ENCODE peak calls at places on chromosomes 12 and 14, in four cellular contexts. One of them, this sample, is unnamed.

GRCh38 chr12:101793401-101793800 is 37.4 kb downstream of the GNPTAB start:
- DNase-seq in AG04449: peak; percentile 34
- DNase-seq in PC-9: no peak
- DNase-seq in stomach: no peak
- DNase-seq in this sample: no peak

GRCh38 chr14:99660794-99661193 is 15.9 kb downstream of the HHIPL1 start:
- DNase-seq in PC-9: no peak
- DNase-seq in stomach: no peak
- DNase-seq in AG04449: no peak
- DNase-seq in this sample: peak; percentile 71

GRCh38 chr12:93714382-93714781 is 37.2 kb downstream of the CRADD start:
- DNase-seq in PC-9: no peak
- DNase-seq in AG04449: no peak
- DNase-seq in stomach: no peak
- DNase-seq in this sample: no peak

GRCh38 chr12:7937867-7938506 is 2.0 kb upstream of the SLC2A3 start:
- DNase-seq in PC-9: no peak
- DNase-seq in AG04449: no peak
- DNase-seq in stomach: no peak
- DNase-seq in this sample: peak; percentile 41

GRCh38 chr12:124457287-124458219 is 109.9 kb downstream of the NCOR2 start:
- DNase-seq in PC-9: peak; percentile 43
- DNase-seq in stomach: peak; percentile 54
- DNase-seq in AG04449: no peak
- DNase-seq in this sample: no peak

GRCh38 chr14:60862283-60862682 is 118.6 kb downstream of the TRMT5 start:
- DNase-seq in AG04449: no peak
- DNase-seq in stomach: peak; percentile 90
- DNase-seq in PC-9: peak; percentile 72
- DNase-seq in this sample: no peak

GRCh38 chr12:90908465-90908864 is 46.5 kb downstream of the CCER1 start:
- DNase-seq in PC-9: peak; percentile 12
- DNase-seq in AG04449: no peak
- DNase-seq in stomach: no peak
- DNase-seq in this sample: no peak

GRCh38 chr12:33265900-33266299 is 173.7 kb downstream of the SYT10 start:
- DNase-seq in stomach: no peak
- DNase-seq in PC-9: no peak
- DNase-seq in AG04449: no peak
- DNase-seq in this sample: no peak

GRCh38 chr14:32560213-32560857 is 231.2 kb downstream of the AKAP6 start:
- DNase-seq in AG04449: peak; percentile 64
- DNase-seq in stomach: peak; percentile 31
- DNase-seq in PC-9: peak; percentile 45
- DNase-seq in this sample: peak; percentile 55

GRCh38 chr12:109946913-109947312 is 46.8 kb downstream of the TCHP start:
- DNase-seq in stomach: no peak
- DNase-seq in AG04449: no peak
- DNase-seq in PC-9: no peak
- DNase-seq in this sample: no peak

GRCh38 chr12:32053881-32054624 is 52.6 kb upstream of the BICD1 start:
- DNase-seq in stomach: no peak
- DNase-seq in PC-9: no peak
- DNase-seq in AG04449: no peak
- DNase-seq in this sample: no peak

DNA sequence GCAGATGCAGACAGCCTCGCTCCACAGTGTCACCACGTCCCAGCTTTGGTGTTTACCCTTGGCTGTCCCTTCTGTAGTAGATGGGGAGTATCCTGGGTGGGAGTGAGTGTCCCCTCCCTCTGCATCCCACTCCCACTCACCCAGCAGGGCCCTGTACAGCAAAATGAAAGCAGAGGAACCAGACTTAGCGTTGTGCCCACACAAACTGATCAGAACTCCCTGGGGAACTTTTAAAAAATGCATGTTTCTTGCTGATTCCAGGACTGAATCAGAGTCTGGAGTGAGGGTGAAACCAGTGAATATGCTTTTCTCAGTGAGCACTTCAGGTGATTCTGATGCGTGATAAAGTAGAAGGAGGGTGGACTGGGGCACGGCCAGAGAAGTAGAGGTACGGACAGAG is 2.9 kb downstream of the ACVRL1 start:
- DNase-seq in PC-9: no peak
- DNase-seq in AG04449: no peak
- DNase-seq in stomach: no peak
- DNase-seq in this sample: no peak
- H3K4me3 ChIP-seq in PC-9: no peak overlapping the region
- H3K4me3 ChIP-seq in AG04449: no peak overlapping the region
- H3K4me3 ChIP-seq in stomach: peak overlapping the region; percentile 20
- H3K4me3 ChIP-seq in this sample: no peak overlapping the region

DNA sequence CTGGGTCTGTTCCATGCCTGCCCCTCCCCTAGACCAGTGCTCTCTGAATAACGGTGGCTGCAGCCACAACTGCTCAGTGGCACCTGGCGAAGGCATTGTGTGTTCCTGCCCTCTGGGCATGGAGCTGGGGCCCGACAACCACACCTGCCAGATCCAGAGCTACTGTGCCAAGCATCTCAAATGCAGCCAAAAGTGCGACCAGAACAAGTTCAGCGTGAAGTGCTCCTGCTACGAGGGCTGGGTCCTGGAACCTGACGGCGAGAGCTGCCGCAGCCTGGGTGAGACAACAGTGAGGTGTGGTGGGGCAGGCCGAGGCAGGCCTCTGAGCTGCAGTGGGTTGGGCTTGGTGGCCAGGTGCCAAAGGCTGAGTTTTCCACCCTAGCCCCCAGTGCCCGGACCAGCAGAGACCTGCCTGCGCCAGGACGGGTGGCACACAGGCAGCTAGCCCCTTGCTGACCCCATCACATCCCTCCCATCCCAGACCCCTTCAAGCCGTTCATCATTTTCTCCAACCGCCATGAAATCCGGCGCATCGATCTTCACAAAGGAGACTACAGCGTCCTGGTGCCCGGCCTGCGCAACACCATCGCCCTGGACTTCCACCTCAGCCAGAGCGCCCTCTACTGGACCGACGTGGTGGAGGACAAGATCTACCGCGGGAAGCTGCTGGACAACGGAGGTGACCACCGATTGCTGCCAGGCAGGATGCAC is 28.2 kb upstream of the LRP1-AS start:
- DNase-seq in AG04449: no peak
- DNase-seq in PC-9: peak; percentile 89
- DNase-seq in stomach: peak; percentile 86
- DNase-seq in this sample: peak; percentile 78
- H3K4me3 ChIP-seq in AG04449: no peak overlapping the region
- H3K4me3 ChIP-seq in PC-9: no peak overlapping the region
- H3K4me3 ChIP-seq in stomach: no peak overlapping the region
- H3K4me3 ChIP-seq in this sample: no peak overlapping the region

GRCh38 chr12:10697872-10698271 is 24.0 kb upstream of the STYK1 start:
- DNase-seq in AG04449: no peak
- DNase-seq in PC-9: no peak
- DNase-seq in stomach: no peak
- DNase-seq in this sample: no peak

GRCh38 chr12:10701226-10701681 is 21.9 kb downstream of the YBX3 start:
- DNase-seq in stomach: no peak
- DNase-seq in PC-9: no peak
- DNase-seq in AG04449: no peak
- DNase-seq in this sample: no peak

GRCh38 chr12:10705655-10706054 is 17.5 kb downstream of the YBX3 start:
- DNase-seq in PC-9: no peak
- DNase-seq in stomach: no peak
- DNase-seq in AG04449: no peak
- DNase-seq in this sample: no peak

GRCh38 chr12:10695852-10696251 is 22.0 kb upstream of the STYK1 start:
- DNase-seq in PC-9: no peak
- DNase-seq in stomach: no peak
- DNase-seq in AG04449: no peak
- DNase-seq in this sample: no peak

DNA sequence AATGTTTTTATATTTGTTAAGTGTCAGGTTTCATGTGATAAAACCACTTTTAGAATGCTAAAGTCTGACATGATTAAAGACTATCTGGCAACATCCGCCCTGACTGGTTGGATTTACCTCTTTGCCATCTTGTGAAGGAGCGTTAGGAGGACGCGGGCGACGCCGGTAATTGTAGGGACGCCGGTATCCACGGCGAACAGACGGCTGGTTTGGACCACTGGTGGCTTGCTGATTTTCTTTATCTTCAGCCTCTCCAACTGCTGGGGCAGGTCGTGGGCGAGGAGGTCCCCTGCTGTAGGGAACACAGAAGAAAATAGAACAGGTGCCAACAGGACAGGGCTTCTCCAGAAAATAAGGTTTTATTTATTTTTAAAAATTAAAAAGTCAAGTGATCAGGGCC is 21.3 kb downstream of the YBX3 start:
- DNase-seq in stomach: no peak
- DNase-seq in PC-9: no peak
- DNase-seq in AG04449: no peak
- DNase-seq in this sample: no peak
- H3K4me3 ChIP-seq in stomach: no peak overlapping the region
- H3K4me3 ChIP-seq in PC-9: no peak overlapping the region
- H3K4me3 ChIP-seq in AG04449: no peak overlapping the region
- H3K4me3 ChIP-seq in this sample: no peak overlapping the region

GRCh38 chr12:49133014-49133413 is 1.8 kb upstream of the TUBA1B start:
- DNase-seq in PC-9: no peak
- DNase-seq in stomach: no peak
- DNase-seq in AG04449: no peak
- DNase-seq in this sample: no peak

GRCh38 chr12:49130151-49131050 is 794 bp downstream of the TUBA1B start:
- DNase-seq in stomach: peak; percentile 95
- DNase-seq in PC-9: peak; percentile 89
- DNase-seq in AG04449: peak; percentile 63
- DNase-seq in this sample: peak; percentile 94

GRCh38 chr12:49131973-49132461 is 822 bp upstream of the TUBA1B start:
- DNase-seq in stomach: no peak
- DNase-seq in AG04449: no peak
- DNase-seq in PC-9: no peak
- DNase-seq in this sample: no peak

GRCh38 chr12:49129332-49130150 is 1.7 kb downstream of the TUBA1B start:
- DNase-seq in stomach: no peak
- DNase-seq in PC-9: no peak
- DNase-seq in AG04449: no peak
- DNase-seq in this sample: no peak

DNA sequence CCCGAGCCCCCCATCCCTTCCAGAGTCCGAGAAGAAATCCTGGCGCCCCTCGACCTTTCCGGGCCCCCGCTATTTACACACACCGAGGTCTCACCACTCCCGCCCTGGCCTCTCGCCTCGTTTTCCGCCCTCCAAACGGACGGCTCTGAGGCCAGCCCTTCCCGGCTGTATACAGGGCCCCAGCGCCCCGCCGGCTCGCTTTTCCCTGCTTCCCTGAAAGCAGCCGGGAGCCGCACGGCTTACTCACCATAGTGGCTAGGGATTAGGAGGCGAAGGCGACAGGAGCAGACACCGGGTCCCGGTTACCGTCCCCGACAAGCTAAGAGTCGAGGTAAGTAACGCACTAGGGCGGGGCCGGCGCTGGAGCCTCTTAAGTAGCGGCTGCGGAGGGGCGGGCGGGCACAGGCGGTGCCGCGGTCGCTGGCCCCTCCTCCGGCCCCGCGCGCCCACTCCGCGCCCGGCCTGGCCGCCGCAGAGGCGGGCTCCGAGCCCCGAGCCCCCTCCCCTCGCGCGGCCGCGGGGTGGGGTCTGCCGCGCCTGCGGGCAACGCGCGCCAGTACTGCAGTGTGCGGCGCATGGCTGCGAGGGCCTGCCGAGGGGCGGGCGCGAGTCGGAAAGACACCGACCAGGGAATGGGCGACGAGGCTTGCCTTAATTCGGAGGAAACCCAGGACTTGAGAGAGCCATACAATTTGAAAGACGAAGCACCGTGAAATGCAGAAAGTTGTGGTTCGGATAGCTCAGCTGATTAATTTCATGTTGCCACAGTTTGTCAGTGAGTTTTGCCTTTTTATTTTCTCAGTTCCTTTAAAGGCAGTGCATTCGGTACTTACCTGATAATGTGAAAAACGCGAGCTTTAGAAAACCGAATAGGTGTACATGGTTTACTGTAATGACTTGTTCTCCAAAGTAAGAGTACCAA is at the start of gene TUBA1B:
- DNase-seq in stomach: peak; percentile 93
- DNase-seq in AG04449: peak; percentile 28
- DNase-seq in PC-9: peak; percentile 93
- DNase-seq in this sample: peak; percentile 84
- H3K4me3 ChIP-seq in stomach: peak within 1 kb of the TSS; percentile 71
- H3K4me3 ChIP-seq in AG04449: peak within 1 kb of the TSS; percentile 96
- H3K4me3 ChIP-seq in PC-9: peak within 1 kb of the TSS; percentile 84
- H3K4me3 ChIP-seq in this sample: peak within 1 kb of the TSS; percentile 93

GRCh38 chr14:70654609-70655008 is 12.9 kb downstream of the TTC9 start:
- DNase-seq in AG04449: no peak
- DNase-seq in PC-9: no peak
- DNase-seq in stomach: no peak
- DNase-seq in this sample: no peak

GRCh38 chr14:70658899-70659298 is 17.2 kb downstream of the TTC9 start:
- DNase-seq in AG04449: no peak
- DNase-seq in PC-9: no peak
- DNase-seq in stomach: no peak
- DNase-seq in this sample: no peak

GRCh38 chr14:70652871-70653270 is 11.2 kb downstream of the TTC9 start:
- DNase-seq in PC-9: no peak
- DNase-seq in stomach: no peak
- DNase-seq in AG04449: no peak
- DNase-seq in this sample: no peak

GRCh38 chr14:70653662-70654061 is 11.9 kb downstream of the TTC9 start:
- DNase-seq in AG04449: no peak
- DNase-seq in PC-9: no peak
- DNase-seq in stomach: no peak
- DNase-seq in this sample: no peak

GRCh38 chr14:70655110-70655826 is 13.6 kb downstream of the TTC9 start:
- DNase-seq in AG04449: no peak
- DNase-seq in stomach: peak; percentile 34
- DNase-seq in PC-9: no peak
- DNase-seq in this sample: no peak
- H3K4me3 ChIP-seq in AG04449: no peak overlapping the region
- H3K4me3 ChIP-seq in stomach: no peak overlapping the region
- H3K4me3 ChIP-seq in PC-9: no peak overlapping the region
- H3K4me3 ChIP-seq in this sample: no peak overlapping the region

DNA sequence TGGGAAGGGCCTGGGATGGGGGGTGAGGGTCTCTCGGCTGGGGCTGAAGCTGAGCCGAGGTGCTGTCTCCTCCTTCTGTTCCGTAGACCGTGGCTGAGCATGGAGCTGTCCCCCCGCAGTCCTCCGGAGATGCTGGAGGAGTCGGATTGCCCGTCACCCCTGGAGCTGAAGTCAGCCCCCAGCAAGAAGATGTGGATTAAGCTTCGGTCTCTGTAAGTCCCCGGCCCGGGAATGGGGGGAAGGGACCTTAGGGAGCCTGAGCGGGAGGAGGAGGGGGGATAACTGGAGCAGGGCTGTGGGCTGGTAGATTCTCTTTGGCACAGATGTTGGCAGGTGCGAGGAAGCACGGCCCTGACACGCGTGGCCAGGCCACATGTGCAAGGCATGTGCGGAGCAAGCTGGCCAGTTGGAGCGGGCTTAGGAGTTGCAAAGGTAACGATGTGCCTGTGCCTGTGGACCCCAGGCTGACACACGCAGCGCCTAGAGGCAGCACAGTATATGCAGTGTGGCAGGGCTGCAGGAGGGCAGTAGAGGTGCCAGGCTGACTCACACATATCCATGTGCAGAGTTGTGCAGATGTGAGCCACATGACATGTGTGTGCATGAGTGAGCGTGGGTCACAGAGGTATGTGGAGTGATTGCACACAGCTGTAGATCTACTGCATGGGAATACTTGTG is 512 bp downstream of the PDE1B start:
- DNase-seq in stomach: no peak
- DNase-seq in PC-9: no peak
- DNase-seq in AG04449: no peak
- DNase-seq in this sample: no peak
- H3K4me3 ChIP-seq in stomach: peak overlapping the region; percentile 59
- H3K4me3 ChIP-seq in PC-9: no peak overlapping the region
- H3K4me3 ChIP-seq in AG04449: peak overlapping the region; percentile 48
- H3K4me3 ChIP-seq in this sample: peak overlapping the region; percentile 8

GRCh38 chr12:132445884-132446471 is 44.0 kb upstream of the FBRSL1 start:
- DNase-seq in stomach: peak; percentile 64
- DNase-seq in AG04449: no peak
- DNase-seq in PC-9: peak; percentile 89
- DNase-seq in this sample: peak; percentile 69
- H3K4me3 ChIP-seq in stomach: peak overlapping the region; percentile 32
- H3K4me3 ChIP-seq in AG04449: peak overlapping the region; percentile 12
- H3K4me3 ChIP-seq in PC-9: peak overlapping the region; percentile 69
- H3K4me3 ChIP-seq in this sample: peak overlapping the region; percentile 22

This sample was measured in SJSA1.